ENCODE peak calls at places on chromosomes 13 and 19, in four cellular contexts. One of them, this sample, is unnamed.

GRCh38 chr13:50192272-50192813 is 177.1 kb downstream of the KCNRG start:
- DNase-seq in islet precursor cell: no peak
- DNase-seq in A172: no peak
- DNase-seq in left kidney: no peak
- DNase-seq in this sample: no peak

GRCh38 chr19:55255618-55256423 is 3.0 kb downstream of the PPP6R1 start:
- DNase-seq in islet precursor cell: no peak
- DNase-seq in A172: peak; percentile 38
- DNase-seq in left kidney: peak; percentile 64
- DNase-seq in this sample: no peak

GRCh38 chr13:64675256-64675892 is 2554.8 kb downstream of the PCDH9 start:
- DNase-seq in islet precursor cell: peak; percentile 63
- DNase-seq in A172: peak; percentile 21
- DNase-seq in left kidney: no peak
- DNase-seq in this sample: no peak

GRCh38 chr19:3700242-3701032 is at the start of gene PIP5K1C:
- DNase-seq in islet precursor cell: peak; percentile 91
- DNase-seq in A172: peak; percentile 54
- DNase-seq in left kidney: peak; percentile 95
- DNase-seq in this sample: peak; percentile 96

GRCh38 chr19:2101417-2102335 is 5.0 kb downstream of the IZUMO4 start:
- DNase-seq in islet precursor cell: no peak
- DNase-seq in A172: no peak
- DNase-seq in left kidney: no peak
- DNase-seq in this sample: no peak

GRCh38 chr13:41651413-41652068 is 194.2 kb downstream of the RGCC start:
- DNase-seq in islet precursor cell: no peak
- DNase-seq in A172: no peak
- DNase-seq in left kidney: no peak
- DNase-seq in this sample: no peak

GRCh38 chr19:14786421-14786851 is 8.1 kb upstream of the ADGRE2 start:
- DNase-seq in islet precursor cell: peak; percentile 76
- DNase-seq in A172: no peak
- DNase-seq in left kidney: peak; percentile 47
- DNase-seq in this sample: peak; percentile 87

GRCh38 chr19:47842941-47843340 is 16.1 kb upstream of the TPRX2 start:
- DNase-seq in islet precursor cell: no peak
- DNase-seq in A172: no peak
- DNase-seq in left kidney: no peak
- DNase-seq in this sample: no peak

GRCh38 chr19:18746393-18747167 is 44.5 kb downstream of the COMP start:
- DNase-seq in islet precursor cell: no peak
- DNase-seq in A172: no peak
- DNase-seq in left kidney: peak; percentile 77
- DNase-seq in this sample: peak; percentile 78

GRCh38 chr13:24270639-24271131 is 38.7 kb upstream of the C1QTNF9 start:
- DNase-seq in islet precursor cell: peak; percentile 73
- DNase-seq in A172: peak; percentile 39
- DNase-seq in left kidney: peak; percentile 75
- DNase-seq in this sample: peak; percentile 52

GRCh38 chr19:35559281-35559659 is 4.2 kb downstream of the ATP4A start:
- DNase-seq in islet precursor cell: peak; percentile 45
- DNase-seq in A172: no peak
- DNase-seq in left kidney: no peak
- DNase-seq in this sample: no peak

GRCh38 chr19:44753932-44754742 is 5.6 kb downstream of the BCL3 start:
- DNase-seq in islet precursor cell: peak; percentile 78
- DNase-seq in A172: peak; percentile 89
- DNase-seq in left kidney: peak; percentile 73
- DNase-seq in this sample: peak; percentile 87

GRCh38 chr19:50492303-50493052 is 15.8 kb upstream of the GARIN5A start:
- DNase-seq in islet precursor cell: no peak
- DNase-seq in A172: no peak
- DNase-seq in left kidney: peak; percentile 43
- DNase-seq in this sample: peak; percentile 69

GRCh38 chr19:58345558-58345957 is 7.7 kb downstream of the A1BG start:
- DNase-seq in islet precursor cell: no peak
- DNase-seq in A172: no peak
- DNase-seq in left kidney: no peak
- DNase-seq in this sample: no peak

GRCh38 chr13:98310485-98311199 is 133.6 kb upstream of the RNF113B start:
- DNase-seq in islet precursor cell: no peak
- DNase-seq in A172: no peak
- DNase-seq in left kidney: peak; percentile 50
- DNase-seq in this sample: no peak

GRCh38 chr13:104321756-104322155 is 1255.5 kb upstream of the SLC10A2 start:
- DNase-seq in islet precursor cell: no peak
- DNase-seq in A172: no peak
- DNase-seq in left kidney: no peak
- DNase-seq in this sample: no peak

GRCh38 chr13:97631158-97631557 is 197.2 kb downstream of the RAP2A start:
- DNase-seq in islet precursor cell: no peak
- DNase-seq in A172: no peak
- DNase-seq in left kidney: no peak
- DNase-seq in this sample: peak; percentile 73

GRCh38 chr19:48445256-48445605 is 552 bp upstream of the GRWD1 start:
- DNase-seq in islet precursor cell: peak; percentile 75
- DNase-seq in A172: peak; percentile 80
- DNase-seq in left kidney: peak; percentile 86
- DNase-seq in this sample: peak; percentile 80

GRCh38 chr19:32437096-32437495 is 31.5 kb downstream of the DPY19L3 start:
- DNase-seq in islet precursor cell: no peak
- DNase-seq in A172: no peak
- DNase-seq in left kidney: no peak
- DNase-seq in this sample: no peak

GRCh38 chr19:14006766-14007562 is 844 bp upstream of the RFX1 start:
- DNase-seq in islet precursor cell: no peak
- DNase-seq in A172: no peak
- DNase-seq in left kidney: no peak
- DNase-seq in this sample: peak; percentile 96

This sample was measured in endodermal cell.